ENCODE peak calls at places on chromosomes 13 and 19, in six cellular contexts. One of them, this sample, is unnamed. For H3K9me3, H3K4me1 and H3K27me3, the result is how much of the 10 kb centered on the place peaks cover.

GRCh38 chr19:47518139-47518538 is 3.3 kb upstream of the NAPA start:
- DNase-seq in sigmoid colon: no peak
- DNase-seq in thoracic aorta: no peak
- DNase-seq in CD8-positive, alpha-beta T cell: peak
- DNase-seq in CD4-positive, CD25-positive, alpha-beta regulatory T cell: no peak
- DNase-seq in breast epithelium: no peak
- DNase-seq in this sample: no peak

GRCh38 chr13:30443957-30444404 is 21.7 kb downstream of the UBE2L5 start:
- DNase-seq in sigmoid colon: no peak
- DNase-seq in thoracic aorta: no peak
- DNase-seq in CD8-positive, alpha-beta T cell: no peak
- DNase-seq in CD4-positive, CD25-positive, alpha-beta regulatory T cell: no peak
- DNase-seq in breast epithelium: no peak
- DNase-seq in this sample: no peak

GRCh38 chr19:50532952-50533351 is 19.2 kb upstream of the ASPDH start:
- DNase-seq in sigmoid colon: no peak
- DNase-seq in thoracic aorta: no peak
- DNase-seq in CD8-positive, alpha-beta T cell: no peak
- DNase-seq in CD4-positive, CD25-positive, alpha-beta regulatory T cell: no peak
- DNase-seq in breast epithelium: no peak
- DNase-seq in this sample: no peak

GRCh38 chr13:112721198-112722104 is 31.6 kb downstream of the ATP11A start:
- DNase-seq in sigmoid colon: no peak
- DNase-seq in thoracic aorta: no peak
- DNase-seq in CD8-positive, alpha-beta T cell: no peak
- DNase-seq in CD4-positive, CD25-positive, alpha-beta regulatory T cell: no peak
- DNase-seq in breast epithelium: no peak
- DNase-seq in this sample: no peak

GRCh38 chr19:2249010-2249866 is at the start of gene AMH:
- DNase-seq in sigmoid colon: no peak
- DNase-seq in thoracic aorta: no peak
- DNase-seq in CD8-positive, alpha-beta T cell: no peak
- DNase-seq in CD4-positive, CD25-positive, alpha-beta regulatory T cell: no peak
- DNase-seq in breast epithelium: no peak
- DNase-seq in this sample: no peak

GRCh38 chr13:96020155-96020575 is 33.0 kb downstream of the UGGT2 start:
- DNase-seq in sigmoid colon: no peak
- DNase-seq in thoracic aorta: no peak
- DNase-seq in CD8-positive, alpha-beta T cell: no peak
- DNase-seq in CD4-positive, CD25-positive, alpha-beta regulatory T cell: no peak
- DNase-seq in breast epithelium: no peak
- DNase-seq in this sample: no peak

GRCh38 chr19:52188822-52189744 is 769 bp upstream of the PPP2R1A start:
- DNase-seq in sigmoid colon: peak
- DNase-seq in thoracic aorta: peak
- DNase-seq in CD8-positive, alpha-beta T cell: no peak
- DNase-seq in CD4-positive, CD25-positive, alpha-beta regulatory T cell: no peak
- DNase-seq in breast epithelium: peak
- DNase-seq in this sample: no peak

GRCh38 chr19:16342002-16342715 is 17.5 kb downstream of the KLF2 start:
- DNase-seq in sigmoid colon: no peak
- DNase-seq in thoracic aorta: no peak
- DNase-seq in CD8-positive, alpha-beta T cell: no peak
- DNase-seq in CD4-positive, CD25-positive, alpha-beta regulatory T cell: no peak
- DNase-seq in breast epithelium: no peak
- DNase-seq in this sample: peak

GRCh38 chr13:60152114-60152513 is 11.6 kb downstream of the DIAPH3 start:
- DNase-seq in sigmoid colon: no peak
- DNase-seq in thoracic aorta: no peak
- DNase-seq in CD8-positive, alpha-beta T cell: no peak
- DNase-seq in CD4-positive, CD25-positive, alpha-beta regulatory T cell: no peak
- DNase-seq in breast epithelium: no peak
- DNase-seq in this sample: no peak

GRCh38 chr19:51719251-51719901 is 4.4 kb downstream of the HAS1 start:
- DNase-seq in sigmoid colon: no peak
- DNase-seq in thoracic aorta: no peak
- DNase-seq in CD8-positive, alpha-beta T cell: no peak
- DNase-seq in CD4-positive, CD25-positive, alpha-beta regulatory T cell: no peak
- DNase-seq in breast epithelium: no peak
- DNase-seq in this sample: no peak

GRCh38 chr13:27917121-27917947 is 2.5 kb upstream of the PDX1 start:
- DNase-seq in sigmoid colon: no peak
- DNase-seq in thoracic aorta: no peak
- DNase-seq in CD8-positive, alpha-beta T cell: no peak
- DNase-seq in CD4-positive, CD25-positive, alpha-beta regulatory T cell: no peak
- DNase-seq in breast epithelium: no peak
- DNase-seq in this sample: no peak

GRCh38 chr13:51814825-51815650 is 11.1 kb upstream of the DHRS12 start:
- DNase-seq in sigmoid colon: peak
- DNase-seq in thoracic aorta: no peak
- DNase-seq in CD8-positive, alpha-beta T cell: peak
- DNase-seq in CD4-positive, CD25-positive, alpha-beta regulatory T cell: peak
- DNase-seq in breast epithelium: no peak
- DNase-seq in this sample: no peak

GRCh38 chr13:82747331-82747730 is 1134.9 kb downstream of the SLITRK1 start:
- DNase-seq in sigmoid colon: no peak
- DNase-seq in thoracic aorta: no peak
- DNase-seq in CD8-positive, alpha-beta T cell: no peak
- DNase-seq in CD4-positive, CD25-positive, alpha-beta regulatory T cell: no peak
- DNase-seq in breast epithelium: no peak
- DNase-seq in this sample: no peak

GRCh38 chr13:52961196-52961845 is 67.3 kb upstream of the OLFM4 start:
- DNase-seq in sigmoid colon: no peak
- DNase-seq in thoracic aorta: no peak
- DNase-seq in CD8-positive, alpha-beta T cell: no peak
- DNase-seq in CD4-positive, CD25-positive, alpha-beta regulatory T cell: no peak
- DNase-seq in breast epithelium: no peak
- DNase-seq in this sample: no peak

GRCh38 chr13:95723428-95723827 is 46.5 kb downstream of the DNAJC3 start:
- DNase-seq in sigmoid colon: no peak
- DNase-seq in thoracic aorta: no peak
- DNase-seq in CD8-positive, alpha-beta T cell: no peak
- DNase-seq in CD4-positive, CD25-positive, alpha-beta regulatory T cell: no peak
- DNase-seq in breast epithelium: no peak
- DNase-seq in this sample: no peak

GRCh38 chr19:38044267-38045111 is 137.5 kb downstream of the SIPA1L3 start:
- DNase-seq in sigmoid colon: no peak
- DNase-seq in thoracic aorta: no peak
- DNase-seq in CD8-positive, alpha-beta T cell: no peak
- DNase-seq in CD4-positive, CD25-positive, alpha-beta regulatory T cell: no peak
- DNase-seq in breast epithelium: no peak
- DNase-seq in this sample: no peak

GRCh38 chr19:46579286-46579944 is 21.7 kb upstream of the CALM3 start:
- DNase-seq in sigmoid colon: no peak
- DNase-seq in thoracic aorta: no peak
- DNase-seq in CD8-positive, alpha-beta T cell: no peak
- DNase-seq in CD4-positive, CD25-positive, alpha-beta regulatory T cell: no peak
- DNase-seq in breast epithelium: no peak
- DNase-seq in this sample: no peak

GRCh38 chr19:17762505-17763229 is 11.4 kb downstream of the FCHO1 start:
- DNase-seq in sigmoid colon: no peak
- DNase-seq in thoracic aorta: no peak
- DNase-seq in CD8-positive, alpha-beta T cell: no peak
- DNase-seq in CD4-positive, CD25-positive, alpha-beta regulatory T cell: no peak
- DNase-seq in breast epithelium: no peak
- DNase-seq in this sample: no peak

GRCh38 chr13:26025771-26026170 is 26.0 kb downstream of the SHISA2 start:
- DNase-seq in sigmoid colon: no peak
- DNase-seq in thoracic aorta: no peak
- DNase-seq in CD8-positive, alpha-beta T cell: no peak
- DNase-seq in CD4-positive, CD25-positive, alpha-beta regulatory T cell: no peak
- DNase-seq in breast epithelium: no peak
- DNase-seq in this sample: no peak

GRCh38 chr13:36297259-36297599 is 385 bp downstream of the CCDC169 start:
- DNase-seq in sigmoid colon: no peak
- DNase-seq in thoracic aorta: no peak
- DNase-seq in CD8-positive, alpha-beta T cell: no peak
- DNase-seq in CD4-positive, CD25-positive, alpha-beta regulatory T cell: no peak
- DNase-seq in breast epithelium: no peak
- DNase-seq in this sample: no peak

GRCh38 chr19:18274776-18275356 is 614 bp upstream of the IQCN start:
- DNase-seq in sigmoid colon: peak
- DNase-seq in thoracic aorta: peak
- DNase-seq in CD8-positive, alpha-beta T cell: no peak
- DNase-seq in CD4-positive, CD25-positive, alpha-beta regulatory T cell: no peak
- DNase-seq in breast epithelium: peak
- DNase-seq in this sample: peak

GRCh38 chr19:44909775-44910174 is 4.2 kb downstream of the APOE start:
- DNase-seq in sigmoid colon: no peak
- DNase-seq in thoracic aorta: no peak
- DNase-seq in CD8-positive, alpha-beta T cell: no peak
- DNase-seq in CD4-positive, CD25-positive, alpha-beta regulatory T cell: no peak
- DNase-seq in breast epithelium: no peak
- DNase-seq in this sample: no peak

GRCh38 chr13:73096173-73097117 is 37.6 kb downstream of the KLF5 start:
- DNase-seq in sigmoid colon: no peak
- DNase-seq in thoracic aorta: no peak
- DNase-seq in CD8-positive, alpha-beta T cell: no peak
- DNase-seq in CD4-positive, CD25-positive, alpha-beta regulatory T cell: no peak
- DNase-seq in breast epithelium: no peak
- DNase-seq in this sample: no peak

GRCh38 chr13:90613076-90613795 is 734.3 kb upstream of the MIR17HG start:
- DNase-seq in sigmoid colon: no peak
- DNase-seq in thoracic aorta: no peak
- DNase-seq in CD8-positive, alpha-beta T cell: no peak
- DNase-seq in CD4-positive, CD25-positive, alpha-beta regulatory T cell: no peak
- DNase-seq in breast epithelium: no peak
- DNase-seq in this sample: no peak

GRCh38 chr19:27773318-27774094 is 1439.4 kb downstream of the UQCRFS1 start:
- DNase-seq in sigmoid colon: no peak
- DNase-seq in thoracic aorta: no peak
- DNase-seq in CD8-positive, alpha-beta T cell: no peak
- DNase-seq in CD4-positive, CD25-positive, alpha-beta regulatory T cell: no peak
- DNase-seq in breast epithelium: no peak
- DNase-seq in this sample: no peak
- H3K9me3 ChIP-seq in sigmoid colon: under half
- H3K9me3 ChIP-seq in thoracic aorta: half or more
- H3K9me3 ChIP-seq in CD8-positive, alpha-beta T cell: under half
- H3K9me3 ChIP-seq in CD4-positive, CD25-positive, alpha-beta regulatory T cell: half or more
- H3K9me3 ChIP-seq in breast epithelium: under half
- H3K9me3 ChIP-seq in this sample: under half

GRCh38 chr19:1125601-1126533 is 22.1 kb downstream of the GPX4 start:
- DNase-seq in sigmoid colon: no peak
- DNase-seq in thoracic aorta: no peak
- DNase-seq in CD8-positive, alpha-beta T cell: no peak
- DNase-seq in CD4-positive, CD25-positive, alpha-beta regulatory T cell: no peak
- DNase-seq in breast epithelium: no peak
- DNase-seq in this sample: no peak
- H3K4me1 ChIP-seq in sigmoid colon: under half
- H3K4me1 ChIP-seq in thoracic aorta: half or more
- H3K4me1 ChIP-seq in CD8-positive, alpha-beta T cell: under half
- H3K4me1 ChIP-seq in CD4-positive, CD25-positive, alpha-beta regulatory T cell: under half
- H3K4me1 ChIP-seq in breast epithelium: under half
- H3K4me1 ChIP-seq in this sample: under half

DNA sequence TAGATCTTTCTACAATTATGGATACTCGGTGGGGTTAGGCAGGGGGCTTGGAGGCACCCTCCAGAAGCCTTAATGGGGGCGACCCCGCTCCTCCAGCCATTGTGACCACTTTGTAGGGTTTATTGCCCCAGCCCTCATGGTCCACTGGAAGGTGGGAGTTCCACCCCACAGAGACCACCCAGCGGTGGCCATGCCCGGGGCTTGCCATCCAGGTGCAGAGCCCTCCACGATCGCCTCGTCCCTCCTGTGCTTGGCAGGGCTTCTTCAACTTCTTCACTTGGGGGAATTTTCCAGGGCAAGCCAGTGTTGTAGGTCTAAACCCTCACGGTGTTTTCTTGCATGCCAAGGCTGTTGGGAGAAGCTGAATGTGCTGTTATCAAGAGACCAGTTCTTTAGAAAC is 16.1 kb downstream of the ZNF536 start:
- DNase-seq in sigmoid colon: no peak
- DNase-seq in thoracic aorta: no peak
- DNase-seq in CD8-positive, alpha-beta T cell: no peak
- DNase-seq in CD4-positive, CD25-positive, alpha-beta regulatory T cell: no peak
- DNase-seq in breast epithelium: no peak
- DNase-seq in this sample: no peak
- H3K27me3 ChIP-seq in sigmoid colon: under half
- H3K27me3 ChIP-seq in thoracic aorta: under half
- H3K27me3 ChIP-seq in CD8-positive, alpha-beta T cell: under half
- H3K27me3 ChIP-seq in CD4-positive, CD25-positive, alpha-beta regulatory T cell: under half
- H3K27me3 ChIP-seq in breast epithelium: under half
- H3K27me3 ChIP-seq in this sample: under half

GRCh38 chr19:34687348-34687747 is 9.9 kb downstream of the ZNF302 start:
- DNase-seq in sigmoid colon: no peak
- DNase-seq in thoracic aorta: no peak
- DNase-seq in CD8-positive, alpha-beta T cell: no peak
- DNase-seq in CD4-positive, CD25-positive, alpha-beta regulatory T cell: no peak
- DNase-seq in breast epithelium: no peak
- DNase-seq in this sample: no peak
- H3K9me3 ChIP-seq in sigmoid colon: under half
- H3K9me3 ChIP-seq in thoracic aorta: half or more
- H3K9me3 ChIP-seq in CD8-positive, alpha-beta T cell: under half
- H3K9me3 ChIP-seq in CD4-positive, CD25-positive, alpha-beta regulatory T cell: half or more
- H3K9me3 ChIP-seq in breast epithelium: under half
- H3K9me3 ChIP-seq in this sample: under half

GRCh38 chr13:114038900-114039299 is 65.0 kb upstream of the C13orf46 start:
- DNase-seq in sigmoid colon: no peak
- DNase-seq in thoracic aorta: no peak
- DNase-seq in CD8-positive, alpha-beta T cell: no peak
- DNase-seq in CD4-positive, CD25-positive, alpha-beta regulatory T cell: no peak
- DNase-seq in breast epithelium: no peak
- DNase-seq in this sample: no peak

GRCh38 chr13:114038211-114038613 is 64.3 kb upstream of the C13orf46 start:
- DNase-seq in sigmoid colon: no peak
- DNase-seq in thoracic aorta: no peak
- DNase-seq in CD8-positive, alpha-beta T cell: no peak
- DNase-seq in CD4-positive, CD25-positive, alpha-beta regulatory T cell: no peak
- DNase-seq in breast epithelium: no peak
- DNase-seq in this sample: no peak

GRCh38 chr13:114039471-114040141 is 65.7 kb upstream of the C13orf46 start:
- DNase-seq in sigmoid colon: no peak
- DNase-seq in thoracic aorta: no peak
- DNase-seq in CD8-positive, alpha-beta T cell: no peak
- DNase-seq in CD4-positive, CD25-positive, alpha-beta regulatory T cell: no peak
- DNase-seq in breast epithelium: no peak
- DNase-seq in this sample: no peak

GRCh38 chr13:114035583-114036501 is 62.0 kb upstream of the C13orf46 start:
- DNase-seq in sigmoid colon: no peak
- DNase-seq in thoracic aorta: no peak
- DNase-seq in CD8-positive, alpha-beta T cell: no peak
- DNase-seq in CD4-positive, CD25-positive, alpha-beta regulatory T cell: no peak
- DNase-seq in breast epithelium: peak
- DNase-seq in this sample: no peak

GRCh38 chr13:114037674-114038073 is 63.8 kb upstream of the C13orf46 start:
- DNase-seq in sigmoid colon: no peak
- DNase-seq in thoracic aorta: no peak
- DNase-seq in CD8-positive, alpha-beta T cell: no peak
- DNase-seq in CD4-positive, CD25-positive, alpha-beta regulatory T cell: no peak
- DNase-seq in breast epithelium: no peak
- DNase-seq in this sample: no peak
- H3K4me1 ChIP-seq in sigmoid colon: under half
- H3K4me1 ChIP-seq in thoracic aorta: under half
- H3K4me1 ChIP-seq in CD8-positive, alpha-beta T cell: under half
- H3K4me1 ChIP-seq in CD4-positive, CD25-positive, alpha-beta regulatory T cell: under half
- H3K4me1 ChIP-seq in breast epithelium: under half
- H3K4me1 ChIP-seq in this sample: under half

GRCh38 chr13:111114362-111115050 is 604 bp upstream of the ARHGEF7 start:
- DNase-seq in sigmoid colon: peak
- DNase-seq in thoracic aorta: peak
- DNase-seq in CD8-positive, alpha-beta T cell: no peak
- DNase-seq in CD4-positive, CD25-positive, alpha-beta regulatory T cell: no peak
- DNase-seq in breast epithelium: no peak
- DNase-seq in this sample: peak
- H3K27me3 ChIP-seq in sigmoid colon: under half
- H3K27me3 ChIP-seq in thoracic aorta: under half
- H3K27me3 ChIP-seq in CD8-positive, alpha-beta T cell: under half
- H3K27me3 ChIP-seq in CD4-positive, CD25-positive, alpha-beta regulatory T cell: half or more
- H3K27me3 ChIP-seq in breast epithelium: under half
- H3K27me3 ChIP-seq in this sample: under half